ENCODE peak calls at places on chromosome 10, in ten cellular contexts. One of them, this sample, is unnamed.

GRCh38 chr10:9299966-9300365 is 1245.5 kb downstream of the GATA3 start:
- DNase-seq in T-cell: no peak
- DNase-seq in thoracic aorta: no peak
- DNase-seq in brain microvascular endothelial cell: no peak
- DNase-seq in activated CD4-positive, alpha-beta T cell treated with anti-CD3 and anti-CD28 coated beads, Interleukin-2, amount 50 U/mL, for 4 hours: no peak
- DNase-seq in NCI-H2081 treated with DMSO at 0.1 percent for 48 hours: no peak
- DNase-seq in activated T-cell treated with anti-CD3 and anti-CD28 coated beads, Interleukin-2, amount 50 U/mL, for 48 hours: no peak
- DNase-seq in prostate gland: no peak
- DNase-seq in activated CD8-positive, alpha-beta memory T cell treated with anti-CD3 and anti-CD28 coated beads, Interleukin-2, amount 10 ng/mL, durations not matched to agents 7 days and 5 days: no peak
- DNase-seq in HCT116: no peak
- DNase-seq in this sample: no peak

GRCh38 chr10:79381804-79382221 is 34.5 kb downstream of the PPIF start:
- DNase-seq in T-cell: no peak
- DNase-seq in thoracic aorta: peak
- DNase-seq in brain microvascular endothelial cell: peak
- DNase-seq in activated CD4-positive, alpha-beta T cell treated with anti-CD3 and anti-CD28 coated beads, Interleukin-2, amount 50 U/mL, for 4 hours: no peak
- DNase-seq in NCI-H2081 treated with DMSO at 0.1 percent for 48 hours: no peak
- DNase-seq in activated T-cell treated with anti-CD3 and anti-CD28 coated beads, Interleukin-2, amount 50 U/mL, for 48 hours: no peak
- DNase-seq in prostate gland: peak
- DNase-seq in activated CD8-positive, alpha-beta memory T cell treated with anti-CD3 and anti-CD28 coated beads, Interleukin-2, amount 10 ng/mL, durations not matched to agents 7 days and 5 days: peak
- DNase-seq in HCT116: no peak
- DNase-seq in this sample: peak

GRCh38 chr10:93150289-93150688 is 76.6 kb downstream of the CYP26A1 start:
- DNase-seq in T-cell: no peak
- DNase-seq in thoracic aorta: no peak
- DNase-seq in brain microvascular endothelial cell: no peak
- DNase-seq in activated CD4-positive, alpha-beta T cell treated with anti-CD3 and anti-CD28 coated beads, Interleukin-2, amount 50 U/mL, for 4 hours: no peak
- DNase-seq in NCI-H2081 treated with DMSO at 0.1 percent for 48 hours: no peak
- DNase-seq in activated T-cell treated with anti-CD3 and anti-CD28 coated beads, Interleukin-2, amount 50 U/mL, for 48 hours: no peak
- DNase-seq in prostate gland: no peak
- DNase-seq in activated CD8-positive, alpha-beta memory T cell treated with anti-CD3 and anti-CD28 coated beads, Interleukin-2, amount 10 ng/mL, durations not matched to agents 7 days and 5 days: no peak
- DNase-seq in HCT116: no peak
- DNase-seq in this sample: no peak

GRCh38 chr10:100489388-100489787 is 26.6 kb downstream of the WNT8B start:
- DNase-seq in T-cell: no peak
- DNase-seq in thoracic aorta: no peak
- DNase-seq in brain microvascular endothelial cell: no peak
- DNase-seq in activated CD4-positive, alpha-beta T cell treated with anti-CD3 and anti-CD28 coated beads, Interleukin-2, amount 50 U/mL, for 4 hours: no peak
- DNase-seq in NCI-H2081 treated with DMSO at 0.1 percent for 48 hours: no peak
- DNase-seq in activated T-cell treated with anti-CD3 and anti-CD28 coated beads, Interleukin-2, amount 50 U/mL, for 48 hours: no peak
- DNase-seq in prostate gland: no peak
- DNase-seq in activated CD8-positive, alpha-beta memory T cell treated with anti-CD3 and anti-CD28 coated beads, Interleukin-2, amount 10 ng/mL, durations not matched to agents 7 days and 5 days: no peak
- DNase-seq in HCT116: no peak
- DNase-seq in this sample: no peak

GRCh38 chr10:22824984-22825383 is 102.9 kb upstream of the ARMC3 start:
- DNase-seq in T-cell: no peak
- DNase-seq in thoracic aorta: no peak
- DNase-seq in brain microvascular endothelial cell: peak
- DNase-seq in activated CD4-positive, alpha-beta T cell treated with anti-CD3 and anti-CD28 coated beads, Interleukin-2, amount 50 U/mL, for 4 hours: no peak
- DNase-seq in NCI-H2081 treated with DMSO at 0.1 percent for 48 hours: no peak
- DNase-seq in activated T-cell treated with anti-CD3 and anti-CD28 coated beads, Interleukin-2, amount 50 U/mL, for 48 hours: no peak
- DNase-seq in prostate gland: no peak
- DNase-seq in activated CD8-positive, alpha-beta memory T cell treated with anti-CD3 and anti-CD28 coated beads, Interleukin-2, amount 10 ng/mL, durations not matched to agents 7 days and 5 days: no peak
- DNase-seq in HCT116: peak
- DNase-seq in this sample: no peak

GRCh38 chr10:62011558-62011957 is 110.1 kb downstream of the ARID5B start:
- DNase-seq in T-cell: no peak
- DNase-seq in thoracic aorta: no peak
- DNase-seq in brain microvascular endothelial cell: no peak
- DNase-seq in activated CD4-positive, alpha-beta T cell treated with anti-CD3 and anti-CD28 coated beads, Interleukin-2, amount 50 U/mL, for 4 hours: no peak
- DNase-seq in NCI-H2081 treated with DMSO at 0.1 percent for 48 hours: no peak
- DNase-seq in activated T-cell treated with anti-CD3 and anti-CD28 coated beads, Interleukin-2, amount 50 U/mL, for 48 hours: no peak
- DNase-seq in prostate gland: peak
- DNase-seq in activated CD8-positive, alpha-beta memory T cell treated with anti-CD3 and anti-CD28 coated beads, Interleukin-2, amount 10 ng/mL, durations not matched to agents 7 days and 5 days: no peak
- DNase-seq in HCT116: no peak
- DNase-seq in this sample: peak

GRCh38 chr10:47179291-47179647 is 120.7 kb upstream of the GDF10 start:
- DNase-seq in T-cell: no peak
- DNase-seq in thoracic aorta: no peak
- DNase-seq in brain microvascular endothelial cell: no peak
- DNase-seq in activated CD4-positive, alpha-beta T cell treated with anti-CD3 and anti-CD28 coated beads, Interleukin-2, amount 50 U/mL, for 4 hours: no peak
- DNase-seq in NCI-H2081 treated with DMSO at 0.1 percent for 48 hours: no peak
- DNase-seq in activated T-cell treated with anti-CD3 and anti-CD28 coated beads, Interleukin-2, amount 50 U/mL, for 48 hours: no peak
- DNase-seq in prostate gland: no peak
- DNase-seq in activated CD8-positive, alpha-beta memory T cell treated with anti-CD3 and anti-CD28 coated beads, Interleukin-2, amount 10 ng/mL, durations not matched to agents 7 days and 5 days: peak
- DNase-seq in HCT116: no peak
- DNase-seq in this sample: no peak

GRCh38 chr10:89351402-89352038 is 23.7 kb downstream of the IFIT3 start:
- DNase-seq in T-cell: no peak
- DNase-seq in thoracic aorta: no peak
- DNase-seq in brain microvascular endothelial cell: no peak
- DNase-seq in activated CD4-positive, alpha-beta T cell treated with anti-CD3 and anti-CD28 coated beads, Interleukin-2, amount 50 U/mL, for 4 hours: no peak
- DNase-seq in NCI-H2081 treated with DMSO at 0.1 percent for 48 hours: no peak
- DNase-seq in activated T-cell treated with anti-CD3 and anti-CD28 coated beads, Interleukin-2, amount 50 U/mL, for 48 hours: no peak
- DNase-seq in prostate gland: no peak
- DNase-seq in activated CD8-positive, alpha-beta memory T cell treated with anti-CD3 and anti-CD28 coated beads, Interleukin-2, amount 10 ng/mL, durations not matched to agents 7 days and 5 days: peak
- DNase-seq in HCT116: no peak
- DNase-seq in this sample: no peak

GRCh38 chr10:25036381-25036780 is 20.0 kb downstream of the THNSL1 start:
- DNase-seq in T-cell: no peak
- DNase-seq in thoracic aorta: no peak
- DNase-seq in brain microvascular endothelial cell: no peak
- DNase-seq in activated CD4-positive, alpha-beta T cell treated with anti-CD3 and anti-CD28 coated beads, Interleukin-2, amount 50 U/mL, for 4 hours: no peak
- DNase-seq in NCI-H2081 treated with DMSO at 0.1 percent for 48 hours: no peak
- DNase-seq in activated T-cell treated with anti-CD3 and anti-CD28 coated beads, Interleukin-2, amount 50 U/mL, for 48 hours: no peak
- DNase-seq in prostate gland: no peak
- DNase-seq in activated CD8-positive, alpha-beta memory T cell treated with anti-CD3 and anti-CD28 coated beads, Interleukin-2, amount 10 ng/mL, durations not matched to agents 7 days and 5 days: no peak
- DNase-seq in HCT116: no peak
- DNase-seq in this sample: no peak

GRCh38 chr10:82887488-82887887 is 1012.5 kb downstream of the NRG3 start:
- DNase-seq in T-cell: no peak
- DNase-seq in thoracic aorta: no peak
- DNase-seq in brain microvascular endothelial cell: no peak
- DNase-seq in activated CD4-positive, alpha-beta T cell treated with anti-CD3 and anti-CD28 coated beads, Interleukin-2, amount 50 U/mL, for 4 hours: no peak
- DNase-seq in NCI-H2081 treated with DMSO at 0.1 percent for 48 hours: peak
- DNase-seq in activated T-cell treated with anti-CD3 and anti-CD28 coated beads, Interleukin-2, amount 50 U/mL, for 48 hours: no peak
- DNase-seq in prostate gland: no peak
- DNase-seq in activated CD8-positive, alpha-beta memory T cell treated with anti-CD3 and anti-CD28 coated beads, Interleukin-2, amount 10 ng/mL, durations not matched to agents 7 days and 5 days: no peak
- DNase-seq in HCT116: no peak
- DNase-seq in this sample: no peak

GRCh38 chr10:114632869-114633715 is 25.0 kb downstream of the ABLIM1 start:
- DNase-seq in T-cell: no peak
- DNase-seq in thoracic aorta: peak
- DNase-seq in brain microvascular endothelial cell: peak
- DNase-seq in activated CD4-positive, alpha-beta T cell treated with anti-CD3 and anti-CD28 coated beads, Interleukin-2, amount 50 U/mL, for 4 hours: no peak
- DNase-seq in NCI-H2081 treated with DMSO at 0.1 percent for 48 hours: no peak
- DNase-seq in activated T-cell treated with anti-CD3 and anti-CD28 coated beads, Interleukin-2, amount 50 U/mL, for 48 hours: no peak
- DNase-seq in prostate gland: no peak
- DNase-seq in activated CD8-positive, alpha-beta memory T cell treated with anti-CD3 and anti-CD28 coated beads, Interleukin-2, amount 10 ng/mL, durations not matched to agents 7 days and 5 days: no peak
- DNase-seq in HCT116: peak
- DNase-seq in this sample: no peak

GRCh38 chr10:62636825-62637248 is 167.7 kb upstream of the ADO start:
- DNase-seq in T-cell: no peak
- DNase-seq in thoracic aorta: no peak
- DNase-seq in brain microvascular endothelial cell: no peak
- DNase-seq in activated CD4-positive, alpha-beta T cell treated with anti-CD3 and anti-CD28 coated beads, Interleukin-2, amount 50 U/mL, for 4 hours: no peak
- DNase-seq in NCI-H2081 treated with DMSO at 0.1 percent for 48 hours: no peak
- DNase-seq in activated T-cell treated with anti-CD3 and anti-CD28 coated beads, Interleukin-2, amount 50 U/mL, for 48 hours: no peak
- DNase-seq in prostate gland: no peak
- DNase-seq in activated CD8-positive, alpha-beta memory T cell treated with anti-CD3 and anti-CD28 coated beads, Interleukin-2, amount 10 ng/mL, durations not matched to agents 7 days and 5 days: no peak
- DNase-seq in HCT116: no peak
- DNase-seq in this sample: no peak

GRCh38 chr10:7787150-7787856 is 490 bp downstream of the KIN start:
- DNase-seq in T-cell: no peak
- DNase-seq in thoracic aorta: no peak
- DNase-seq in brain microvascular endothelial cell: no peak
- DNase-seq in activated CD4-positive, alpha-beta T cell treated with anti-CD3 and anti-CD28 coated beads, Interleukin-2, amount 50 U/mL, for 4 hours: no peak
- DNase-seq in NCI-H2081 treated with DMSO at 0.1 percent for 48 hours: no peak
- DNase-seq in activated T-cell treated with anti-CD3 and anti-CD28 coated beads, Interleukin-2, amount 50 U/mL, for 48 hours: no peak
- DNase-seq in prostate gland: no peak
- DNase-seq in activated CD8-positive, alpha-beta memory T cell treated with anti-CD3 and anti-CD28 coated beads, Interleukin-2, amount 10 ng/mL, durations not matched to agents 7 days and 5 days: no peak
- DNase-seq in HCT116: no peak
- DNase-seq in this sample: no peak

GRCh38 chr10:59580257-59580863 is 129.3 kb downstream of the SLC16A9 start:
- DNase-seq in T-cell: no peak
- DNase-seq in thoracic aorta: no peak
- DNase-seq in brain microvascular endothelial cell: peak
- DNase-seq in activated CD4-positive, alpha-beta T cell treated with anti-CD3 and anti-CD28 coated beads, Interleukin-2, amount 50 U/mL, for 4 hours: no peak
- DNase-seq in NCI-H2081 treated with DMSO at 0.1 percent for 48 hours: peak
- DNase-seq in activated T-cell treated with anti-CD3 and anti-CD28 coated beads, Interleukin-2, amount 50 U/mL, for 48 hours: no peak
- DNase-seq in prostate gland: no peak
- DNase-seq in activated CD8-positive, alpha-beta memory T cell treated with anti-CD3 and anti-CD28 coated beads, Interleukin-2, amount 10 ng/mL, durations not matched to agents 7 days and 5 days: no peak
- DNase-seq in HCT116: peak
- DNase-seq in this sample: no peak